ENCODE peak calls at places on chromosomes 11 and 22, in four cellular contexts. B is ovary, P is mesenchymal stem cell, R is Caco-2. W is an unnamed sample. For H3K36me3 and H3K9me3, the result is how much of the 10 kb centered on the place peaks cover.

GRCh38 chr11:62676698-62677097 is 2.2 kb downstream of the UBXN1 start:
- DNase-seq in B (no peak), P (no peak), R (no peak), W (no peak)

GRCh38 chr22:30211124-30211820 is 35.3 kb downstream of the LIF start:
- DNase-seq in B (no peak), P (no peak), R (no peak), W (no peak)

GRCh38 chr11:27234043-27234668 is 128.9 kb downstream of the CCDC34 start:
- DNase-seq in B (no peak), P (peak), R (peak), W (peak)

GRCh38 chr22:19639610-19640135 is 74.6 kb upstream of the SEPTIN5 start:
- DNase-seq in B (no peak), P (no peak), R (no peak), W (no peak)

GRCh38 chr11:71076525-71077304 is 175.7 kb downstream of the SHANK2 start:
- DNase-seq in B (no peak), P (no peak), R (no peak), W (no peak)

GRCh38 chr11:83971063-83971462 is 684.9 kb upstream of the CCDC90B start:
- DNase-seq in B (no peak), P (peak), R (no peak), W (no peak)

GRCh38 chr11:131906963-131907362 is 536.5 kb downstream of the NTM start:
- DNase-seq in B (no peak), P (no peak), R (no peak), W (no peak)

GRCh38 chr11:67572747-67573419 is 10.7 kb upstream of the GSTP1 start:
- DNase-seq in B (peak), P (peak), R (peak), W (no peak)

GRCh38 chr11:35516361-35516760 is 9.1 kb downstream of the PAMR1 start:
- DNase-seq in B (no peak), P (no peak), R (no peak), W (no peak)

GRCh38 chr11:98207086-98207485 is 813.7 kb upstream of the CNTN5 start:
- DNase-seq in B (no peak), P (no peak), R (no peak), W (no peak)

GRCh38 chr11:67308031-67308866 is 4.9 kb downstream of the SSH3 start:
- DNase-seq in B (no peak), P (no peak), R (peak), W (no peak)

GRCh38 chr11:117855452-117855851 is 21.0 kb downstream of the FXYD6 start:
- DNase-seq in B (peak), P (no peak), R (peak), W (no peak)

GRCh38 chr22:22460060-22460459 is 48.5 kb downstream of the ZNF280B start:
- DNase-seq in B (no peak), P (no peak), R (no peak), W (no peak)

GRCh38 chr11:73168925-73169579 is 26.9 kb upstream of the FCHSD2 start:
- DNase-seq in B (no peak), P (no peak), R (no peak), W (no peak)

GRCh38 chr22:37492428-37493344 is 6.5 kb upstream of the MFNG start:
- DNase-seq in B (no peak), P (peak), R (no peak), W (no peak)

GRCh38 chr22:37345863-37346514 is 63.7 kb downstream of the CYTH4 start:
- DNase-seq in B (peak), P (peak), R (no peak), W (peak)

GRCh38 chr11:26583550-26583949 is 11.5 kb upstream of the MUC15 start:
- DNase-seq in B (no peak), P (peak), R (no peak), W (no peak)

GRCh38 chr11:109150603-109151002 is 271.4 kb upstream of the C11orf87 start:
- DNase-seq in B (no peak), P (peak), R (no peak), W (no peak)

GRCh38 chr11:113189909-113190667 is 124.3 kb upstream of the TTC12 start:
- DNase-seq in B (peak), P (peak), R (no peak), W (peak)

GRCh38 chr11:111454561-111455192 is 57.5 kb downstream of the BTG4 start:
- DNase-seq in B (no peak), P (peak), R (peak), W (no peak)

GRCh38 chr22:37161442-37161841 is 11.7 kb upstream of the IL2RB start:
- DNase-seq in B (no peak), P (peak), R (peak), W (no peak)

GRCh38 chr22:45344339-45344738 is 34.6 kb downstream of the FAM118A start:
- DNase-seq in B (no peak), P (peak), R (peak), W (no peak)

GRCh38 chr11:6297831-6298230 is 22.5 kb downstream of the CAVIN3 start:
- DNase-seq in B (no peak), P (no peak), R (no peak), W (no peak)

GRCh38 chr11:62512961-62513360 is 33.6 kb downstream of the AHNAK start:
- DNase-seq in B (no peak), P (no peak), R (no peak), W (no peak)

GRCh38 chr11:110034816-110035215 is 58.4 kb upstream of the ZC3H12C start:
- DNase-seq in B (no peak), P (no peak), R (no peak), W (no peak)

GRCh38 chr11:112882494-112883381 is 78.5 kb upstream of the NCAM1 start:
- DNase-seq in B (no peak), P (no peak), R (no peak), W (peak)

GRCh38 chr22:37610480-37611148 is 2.0 kb downstream of the GGA1 start:
- DNase-seq in B (no peak), P (no peak), R (no peak), W (no peak)

GRCh38 chr11:94629741-94630140 is 62.6 kb downstream of the PIWIL4 start:
- DNase-seq in B (no peak), P (no peak), R (no peak), W (no peak)

GRCh38 chr22:45188779-45189178 is 25.1 kb downstream of the NUP50 start:
- DNase-seq in B (no peak), P (no peak), R (no peak), W (no peak)

GRCh38 chr11:79486239-79486984 is 45.6 kb upstream of the TENM4 start:
- DNase-seq in B (no peak), P (no peak), R (no peak), W (no peak)

GRCh38 chr11:120660024-120660565 is 148.5 kb downstream of the GRIK4 start:
- DNase-seq in B (peak), P (peak), R (peak), W (no peak)

DNA sequence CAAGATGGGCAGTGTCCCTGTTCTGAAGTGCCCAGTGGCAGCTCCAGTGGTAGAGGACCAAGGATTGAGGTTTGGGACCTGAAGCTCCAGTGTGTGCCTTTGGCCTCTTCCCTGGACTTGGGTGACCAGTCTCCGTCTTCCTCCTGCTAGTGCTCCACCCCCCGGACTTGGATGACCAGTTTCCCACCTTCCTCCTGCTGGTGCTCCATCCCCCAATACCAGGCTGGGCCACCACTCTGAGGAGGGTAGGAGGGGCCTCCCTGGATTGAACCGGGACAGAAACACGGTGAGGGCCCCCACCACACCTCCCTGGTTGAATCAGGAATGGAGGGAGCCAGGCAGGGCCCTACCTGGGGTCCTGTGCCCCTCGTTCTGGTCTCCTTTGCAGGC is 10.9 kb upstream of the NEAT1 start:
- DNase-seq in B (no peak), P (no peak), R (no peak), W (peak)
- H3K36me3 ChIP-seq in B (under half), P (half or more), R (under half), W (half or more)

DNA sequence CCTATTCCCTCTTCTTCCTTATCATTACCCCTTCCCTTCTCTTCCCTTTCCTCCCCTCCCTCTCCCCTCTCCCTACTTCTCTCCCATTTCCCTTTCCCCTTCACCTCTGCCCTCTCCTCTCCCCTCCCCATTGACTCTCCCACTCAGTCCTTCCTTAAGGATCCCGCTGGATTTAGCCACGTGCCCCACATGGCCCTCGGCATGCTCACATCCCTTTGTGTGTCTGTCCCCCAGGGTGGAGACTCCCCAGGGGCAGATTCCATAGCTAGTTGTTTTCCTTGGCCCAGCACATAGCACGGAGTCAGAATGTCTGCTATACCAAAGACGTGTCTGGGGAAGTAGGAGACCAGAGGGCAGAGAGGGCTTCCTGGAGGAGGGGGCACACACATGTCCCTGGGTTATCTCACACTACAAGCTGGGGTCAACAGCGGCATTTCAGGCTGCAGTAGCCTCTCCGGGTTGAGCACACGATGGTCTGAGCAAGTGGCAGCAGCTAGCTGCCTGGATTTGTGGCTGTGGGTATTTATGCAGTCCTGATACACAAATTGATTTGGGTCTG is 487.0 kb downstream of the TBC1D22A start:
- DNase-seq in B (no peak), P (no peak), R (no peak), W (no peak)
- H3K9me3 ChIP-seq in B (under half), P (under half), R (under half), W (under half)

GRCh38 chr11:20397281-20397680 is 9.8 kb downstream of the PRMT3 start:
- DNase-seq in B (no peak), P (peak), R (no peak), W (no peak)

GRCh38 chr11:20406484-20406883 is 19.0 kb downstream of the PRMT3 start:
- DNase-seq in B (no peak), P (no peak), R (no peak), W (no peak)

GRCh38 chr11:20399498-20399897 is 12.0 kb downstream of the PRMT3 start:
- DNase-seq in B (no peak), P (no peak), R (no peak), W (no peak)

GRCh38 chr11:20407344-20407743 is 19.8 kb downstream of the PRMT3 start:
- DNase-seq in B (no peak), P (no peak), R (no peak), W (no peak)

DNA sequence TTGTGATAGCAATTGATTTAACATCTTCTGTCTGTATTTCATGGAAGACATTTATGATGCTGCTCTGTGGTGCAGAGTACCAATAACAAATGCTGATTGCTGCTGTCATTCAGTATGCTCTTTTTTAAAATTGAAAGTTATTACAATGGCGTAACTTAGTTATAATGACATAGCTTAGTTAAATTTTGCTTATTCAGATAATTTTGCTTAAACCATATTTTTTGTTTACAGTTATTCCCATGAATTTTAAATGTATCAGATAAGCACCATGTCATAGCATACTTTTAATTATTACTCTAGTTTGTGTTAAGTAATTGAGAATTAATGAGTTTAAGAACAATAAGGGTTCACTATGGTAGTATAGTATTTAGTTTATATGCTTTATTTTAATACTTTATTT is 15.5 kb downstream of the PRMT3 start:
- DNase-seq in B (no peak), P (no peak), R (no peak), W (no peak)
- H3K36me3 ChIP-seq in B (under half), P (under half), R (under half), W (half or more)

DNA sequence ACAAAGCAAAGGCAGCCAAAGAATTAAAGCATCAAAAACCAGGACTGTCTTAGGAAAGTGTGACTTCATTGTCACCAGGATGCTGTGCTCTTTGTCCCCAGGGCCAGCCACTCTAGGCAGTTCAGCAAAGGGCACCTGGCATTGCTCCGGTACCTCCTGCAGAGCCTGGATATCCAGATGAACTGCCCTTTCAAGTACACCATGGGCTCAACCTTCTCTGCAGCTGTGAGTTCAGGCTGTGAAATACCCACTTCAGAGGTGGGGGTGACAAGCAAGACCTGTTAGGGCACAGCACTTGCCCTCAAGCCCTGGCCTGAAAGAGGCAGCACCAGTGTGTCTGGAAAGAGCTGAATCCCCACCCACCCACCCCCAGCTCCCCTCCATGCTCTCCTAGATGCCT is 44.5 kb downstream of the KCNQ1OT1 start:
- DNase-seq in B (no peak), P (no peak), R (no peak), W (no peak)
- H3K9me3 ChIP-seq in B (under half), P (half or more), R (half or more), W (half or more)